ENCODE peak calls at places on chromosomes 1 and 21, in seven cellular contexts. M is NCI-H1694, N is HFFc6, L is hepatocyte, G is IMR-90, E is cardiac muscle cell, P is transverse colon. U is an unnamed sample.

GRCh38 chr1:191953516-191953915 is 204.7 kb upstream of the RGS18 start:
- DNase-seq in M (no peak), N (no peak), L (no peak), G (peak), E (no peak), P (no peak), U (no peak)

GRCh38 chr1:24409535-24409934 is 4.0 kb downstream of the STPG1 start:
- DNase-seq in M (no peak), N (peak), L (no peak), G (peak), E (peak), P (no peak), U (peak)

GRCh38 chr1:65508051-65508450 is 87.6 kb downstream of the LEPR start:
- DNase-seq in M (no peak), N (no peak), L (no peak), G (no peak), E (no peak), P (no peak), U (no peak)

GRCh38 chr1:180560868-180561600 is 2.3 kb downstream of the OVAAL start:
- DNase-seq in M (peak), N (peak), L (no peak), G (peak), E (no peak), P (no peak), U (peak)

GRCh38 chr1:153611024-153611352 is 1.9 kb downstream of the S100A16 start:
- DNase-seq in M (no peak), N (no peak), L (no peak), G (no peak), E (no peak), P (no peak), U (peak)

GRCh38 chr1:66300986-66301451 is 232.9 kb upstream of the SGIP1 start:
- DNase-seq in M (no peak), N (no peak), L (no peak), G (peak), E (peak), P (no peak), U (peak)

GRCh38 chr1:98325646-98326441 is 335.7 kb upstream of the SNX7 start:
- DNase-seq in M (no peak), N (peak), L (peak), G (peak), E (peak), P (peak), U (peak)

GRCh38 chr1:25559031-25559430 is 15.6 kb downstream of the LDLRAP1 start:
- DNase-seq in M (no peak), N (no peak), L (no peak), G (no peak), E (no peak), P (no peak), U (no peak)

GRCh38 chr1:65065535-65066378 is 82.2 kb upstream of the AK4 start:
- DNase-seq in M (no peak), N (no peak), L (peak), G (no peak), E (peak), P (peak), U (peak)

GRCh38 chr1:61124078-61124477 is 41.7 kb downstream of the NFIA start:
- DNase-seq in M (peak), N (no peak), L (no peak), G (no peak), E (no peak), P (no peak), U (no peak)

GRCh38 chr1:29406814-29407213 is 170.5 kb downstream of the PTPRU start:
- DNase-seq in M (no peak), N (no peak), L (no peak), G (no peak), E (no peak), P (no peak), U (no peak)

GRCh38 chr21:41943468-41944250 is 10.2 kb downstream of the C2CD2 start:
- DNase-seq in M (no peak), N (no peak), L (no peak), G (no peak), E (no peak), P (no peak), U (no peak)

GRCh38 chr21:15285567-15285966 is 220.8 kb upstream of the NRIP1 start:
- DNase-seq in M (no peak), N (no peak), L (no peak), G (no peak), E (no peak), P (no peak), U (no peak)

GRCh38 chr1:63868220-63868897 is 94.5 kb downstream of the ROR1 start:
- DNase-seq in M (no peak), N (peak), L (no peak), G (peak), E (no peak), P (no peak), U (peak)

GRCh38 chr21:32611471-32611997 is 643 bp downstream of the CFAP298 start:
- DNase-seq in M (no peak), N (peak), L (peak), G (peak), E (peak), P (peak), U (peak)

GRCh38 chr1:7531562-7532340 is 239.3 kb upstream of the VAMP3 start:
- DNase-seq in M (no peak), N (no peak), L (no peak), G (no peak), E (no peak), P (no peak), U (no peak)

GRCh38 chr1:212283741-212284140 is 1.5 kb upstream of the PPP2R5A start:
- DNase-seq in M (no peak), N (no peak), L (no peak), G (no peak), E (no peak), P (no peak), U (no peak)